ENCODE peak calls at places on chromosomes 12 and 14, in four cellular contexts. One of them, this sample, is unnamed.

GRCh38 chr14:73723799-73724621 is 9.8 kb upstream of the PNMA1 start:
- DNase-seq in body of pancreas: no peak
- DNase-seq in prostate gland: peak; percentile 47
- DNase-seq in right lobe of liver: peak; percentile 89
- DNase-seq in this sample: peak; percentile 39

GRCh38 chr12:38736821-38737220 is 168.6 kb downstream of the CPNE8 start:
- DNase-seq in body of pancreas: no peak
- DNase-seq in prostate gland: no peak
- DNase-seq in right lobe of liver: no peak
- DNase-seq in this sample: no peak

GRCh38 chr12:79659961-79660431 is 30.8 kb downstream of the PAWR start:
- DNase-seq in body of pancreas: no peak
- DNase-seq in prostate gland: no peak
- DNase-seq in right lobe of liver: no peak
- DNase-seq in this sample: no peak

GRCh38 chr12:22082190-22082701 is 36.2 kb downstream of the CMAS start:
- DNase-seq in body of pancreas: no peak
- DNase-seq in prostate gland: no peak
- DNase-seq in right lobe of liver: no peak
- DNase-seq in this sample: no peak

GRCh38 chr14:71438684-71439083 is 493.5 kb upstream of the RGS6 start:
- DNase-seq in body of pancreas: peak; percentile 21
- DNase-seq in prostate gland: no peak
- DNase-seq in right lobe of liver: no peak
- DNase-seq in this sample: peak; percentile 56

GRCh38 chr14:24321212-24321975 is 10.1 kb downstream of the LTB4R start:
- DNase-seq in body of pancreas: no peak
- DNase-seq in prostate gland: no peak
- DNase-seq in right lobe of liver: no peak
- DNase-seq in this sample: no peak

GRCh38 chr12:50302686-50303085 is 19.4 kb upstream of the LIMA1 start:
- DNase-seq in body of pancreas: no peak
- DNase-seq in prostate gland: no peak
- DNase-seq in right lobe of liver: no peak
- DNase-seq in this sample: no peak

GRCh38 chr12:8709124-8709830 is 11.5 kb downstream of the RIMKLB start:
- DNase-seq in body of pancreas: no peak
- DNase-seq in prostate gland: no peak
- DNase-seq in right lobe of liver: no peak
- DNase-seq in this sample: no peak

GRCh38 chr12:52903855-52904508 is 894 bp downstream of the KRT8 start:
- DNase-seq in body of pancreas: peak; percentile 82
- DNase-seq in prostate gland: peak; percentile 46
- DNase-seq in right lobe of liver: peak; percentile 83
- DNase-seq in this sample: peak; percentile 80

GRCh38 chr12:79375050-79375449 is 315.7 kb downstream of the PAWR start:
- DNase-seq in body of pancreas: no peak
- DNase-seq in prostate gland: no peak
- DNase-seq in right lobe of liver: no peak
- DNase-seq in this sample: no peak

GRCh38 chr14:24861083-24861630 is 188.8 kb downstream of the STXBP6 start:
- DNase-seq in body of pancreas: peak; percentile 27
- DNase-seq in prostate gland: no peak
- DNase-seq in right lobe of liver: no peak
- DNase-seq in this sample: no peak

GRCh38 chr12:52980773-52981423 is 25.4 kb upstream of the EIF4B start:
- DNase-seq in body of pancreas: peak; percentile 96
- DNase-seq in prostate gland: peak; percentile 94
- DNase-seq in right lobe of liver: peak; percentile 92
- DNase-seq in this sample: peak; percentile 97

GRCh38 chr14:68250950-68251765 is 431.6 kb downstream of the RAD51B start:
- DNase-seq in body of pancreas: no peak
- DNase-seq in prostate gland: no peak
- DNase-seq in right lobe of liver: no peak
- DNase-seq in this sample: peak; percentile 15

GRCh38 chr14:24958271-24958670 is 91.7 kb downstream of the STXBP6 start:
- DNase-seq in body of pancreas: no peak
- DNase-seq in prostate gland: no peak
- DNase-seq in right lobe of liver: no peak
- DNase-seq in this sample: no peak

GRCh38 chr14:22691171-22691570 is 47.0 kb upstream of the OR6J1 start:
- DNase-seq in body of pancreas: no peak
- DNase-seq in prostate gland: no peak
- DNase-seq in right lobe of liver: no peak
- DNase-seq in this sample: no peak

GRCh38 chr12:71426030-71426570 is 13.5 kb upstream of the LGR5 start:
- DNase-seq in body of pancreas: no peak
- DNase-seq in prostate gland: no peak
- DNase-seq in right lobe of liver: no peak
- DNase-seq in this sample: no peak

DNA sequence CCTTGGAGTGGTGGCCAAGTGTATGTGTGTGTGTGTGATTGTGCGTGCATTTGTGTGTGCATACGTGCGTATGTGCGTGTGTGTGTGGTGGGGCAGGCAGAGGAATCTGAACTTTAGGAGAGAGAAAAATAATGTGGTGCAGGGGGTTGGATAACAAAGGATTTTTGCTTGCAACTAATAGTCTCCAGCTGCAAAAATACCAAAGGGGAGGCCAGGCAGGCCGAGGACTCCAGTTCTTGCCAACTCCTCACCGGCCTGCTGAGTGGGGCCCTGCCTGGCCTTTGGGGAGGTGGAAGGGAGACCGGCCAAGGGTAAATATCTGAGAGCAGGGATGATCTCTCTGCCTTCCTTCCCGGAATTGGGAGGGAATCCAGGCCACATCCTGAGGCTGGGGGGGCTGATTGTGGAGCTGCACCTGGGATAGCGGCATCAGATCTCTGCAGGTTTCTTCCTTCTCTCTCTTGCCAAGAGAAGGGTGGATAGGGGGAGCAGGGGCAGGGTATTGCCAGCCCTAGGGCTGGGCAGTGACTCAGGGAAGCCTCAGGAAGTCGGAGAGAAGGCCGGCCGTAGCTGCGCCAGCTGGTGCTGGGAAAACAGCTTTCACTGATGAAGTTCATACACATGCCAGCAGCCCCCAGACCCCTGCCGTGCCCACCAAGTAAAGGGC is 4.5 kb upstream of the LRP1-AS start:
- DNase-seq in body of pancreas: no peak
- DNase-seq in prostate gland: peak; percentile 29
- DNase-seq in right lobe of liver: no peak
- DNase-seq in this sample: no peak
- TF ChIP-seq CTCF in body of pancreas: no peak
- TF ChIP-seq CTCF in prostate gland: no peak
- TF ChIP-seq CTCF in right lobe of liver: no peak
- TF ChIP-seq CTCF in this sample: no peak

GRCh38 chr14:85418716-85419115 is 111.2 kb upstream of the FLRT2 start:
- DNase-seq in body of pancreas: no peak
- DNase-seq in prostate gland: no peak
- DNase-seq in right lobe of liver: no peak
- DNase-seq in this sample: no peak
- TF ChIP-seq POLR2A in body of pancreas: no peak
- TF ChIP-seq POLR2A in prostate gland: no peak
- TF ChIP-seq POLR2A in right lobe of liver: no peak
- TF ChIP-seq POLR2A in this sample: no peak

GRCh38 chr12:54689984-54690383 is 41.8 kb upstream of the DCD start:
- DNase-seq in body of pancreas: no peak
- DNase-seq in prostate gland: no peak
- DNase-seq in right lobe of liver: no peak
- DNase-seq in this sample: no peak
- TF ChIP-seq CTCF in body of pancreas: no peak
- TF ChIP-seq CTCF in prostate gland: no peak
- TF ChIP-seq CTCF in right lobe of liver: no peak
- TF ChIP-seq CTCF in this sample: no peak

GRCh38 chr12:3777206-3777809 is 24.4 kb upstream of the CRACR2A start:
- DNase-seq in body of pancreas: no peak
- DNase-seq in prostate gland: peak; percentile 53
- DNase-seq in right lobe of liver: no peak
- DNase-seq in this sample: peak; percentile 4
- TF ChIP-seq POLR2A in body of pancreas: no peak
- TF ChIP-seq POLR2A in prostate gland: no peak
- TF ChIP-seq POLR2A in right lobe of liver: no peak
- TF ChIP-seq POLR2A in this sample: no peak

GRCh38 chr12:117148642-117149041 is 41.6 kb downstream of the FBXO21 start:
- DNase-seq in body of pancreas: no peak
- DNase-seq in prostate gland: no peak
- DNase-seq in right lobe of liver: no peak
- DNase-seq in this sample: no peak

GRCh38 chr12:117155278-117156060 is 34.8 kb downstream of the FBXO21 start:
- DNase-seq in body of pancreas: peak; percentile 81
- DNase-seq in prostate gland: peak; percentile 45
- DNase-seq in right lobe of liver: peak; percentile 80
- DNase-seq in this sample: peak; percentile 87

GRCh38 chr12:117147639-117148038 is 42.6 kb downstream of the FBXO21 start:
- DNase-seq in body of pancreas: no peak
- DNase-seq in prostate gland: no peak
- DNase-seq in right lobe of liver: no peak
- DNase-seq in this sample: no peak

GRCh38 chr12:117152793-117153775 is 37.2 kb downstream of the FBXO21 start:
- DNase-seq in body of pancreas: no peak
- DNase-seq in prostate gland: no peak
- DNase-seq in right lobe of liver: no peak
- DNase-seq in this sample: no peak

DNA sequence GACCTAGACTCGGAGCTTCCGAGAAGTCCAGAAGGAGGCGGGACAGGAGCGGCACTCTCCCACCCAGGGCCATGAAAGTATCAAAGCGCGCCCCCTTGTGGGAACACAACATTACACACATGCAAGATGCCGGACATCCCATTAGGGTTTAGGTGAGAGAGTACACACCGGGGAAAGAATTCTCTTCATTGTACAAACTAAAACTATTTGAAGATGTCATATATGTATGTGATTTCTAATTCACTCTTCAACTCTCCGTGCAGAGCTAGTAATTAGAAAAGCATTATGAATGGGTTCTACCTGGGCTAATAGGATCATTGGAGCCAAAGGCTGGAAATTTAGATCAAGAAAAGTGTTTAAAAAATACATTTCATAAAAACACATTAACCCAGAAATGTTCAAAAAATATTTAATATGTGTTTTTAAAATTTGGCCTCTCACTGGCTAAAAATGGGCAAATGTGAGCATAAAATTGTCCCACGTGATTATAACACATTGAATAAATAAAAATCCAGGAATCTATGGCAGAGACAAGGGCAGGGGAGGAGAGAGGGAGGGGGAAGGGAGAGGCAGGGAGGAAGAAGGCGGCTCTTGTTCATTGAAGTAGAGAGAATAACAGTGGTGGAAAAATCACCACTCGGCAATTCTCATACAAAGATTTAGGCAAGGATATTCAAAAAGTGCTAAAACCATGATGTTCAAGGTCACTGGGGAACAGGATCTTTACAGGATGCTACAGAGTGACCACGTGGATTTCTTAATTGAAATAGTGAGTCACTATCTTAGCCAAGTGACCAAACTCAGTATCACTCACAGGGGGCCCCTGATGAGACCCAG is 38.9 kb downstream of the FBXO21 start:
- DNase-seq in body of pancreas: peak; percentile 58
- DNase-seq in prostate gland: peak; percentile 30
- DNase-seq in right lobe of liver: no peak
- DNase-seq in this sample: peak; percentile 84
- TF ChIP-seq CTCF in body of pancreas: peak; percentile 40
- TF ChIP-seq CTCF in prostate gland: peak; percentile 48
- TF ChIP-seq CTCF in right lobe of liver: peak; percentile 31
- TF ChIP-seq CTCF in this sample: no peak

GRCh38 chr14:60724080-60724618 is at the start of gene SIX4:
- DNase-seq in body of pancreas: peak; percentile 77
- DNase-seq in prostate gland: peak; percentile 94
- DNase-seq in right lobe of liver: peak; percentile 49
- DNase-seq in this sample: peak; percentile 75
- TF ChIP-seq POLR2A in body of pancreas: peak; percentile 83
- TF ChIP-seq POLR2A in prostate gland: peak; percentile 94
- TF ChIP-seq POLR2A in right lobe of liver: no peak
- TF ChIP-seq POLR2A in this sample: no peak

GRCh38 chr12:130664252-130664651 is 51.8 kb downstream of the RIMBP2 start:
- DNase-seq in body of pancreas: no peak
- DNase-seq in prostate gland: no peak
- DNase-seq in right lobe of liver: no peak
- DNase-seq in this sample: no peak
- TF ChIP-seq CTCF in body of pancreas: no peak
- TF ChIP-seq CTCF in prostate gland: no peak
- TF ChIP-seq CTCF in right lobe of liver: no peak
- TF ChIP-seq CTCF in this sample: no peak